ENCODE peak calls at places on chromosomes 16 and 17, in four cellular contexts. J, I, R and X are unnamed samples.

GRCh38 chr16:51119576-51120288 is 31.3 kb downstream of the SALL1 start:
- DNase-seq in R (no peak), J (no peak), I (no peak), X (no peak)

GRCh38 chr17:64992325-64992802 is 64.2 kb downstream of the GNA13 start:
- DNase-seq in J (peak), R (no peak), I (no peak), X (no peak)

GRCh38 chr17:76337413-76337777 is 16.3 kb downstream of the PRPSAP1 start:
- DNase-seq in R (no peak), J (no peak), I (no peak), X (no peak)

GRCh38 chr17:7440113-7440822 is 956 bp downstream of the FGF11 start:
- DNase-seq in J (peak), R (no peak), I (no peak), X (peak)

GRCh38 chr16:88653606-88654362 is 2.9 kb upstream of the CYBA start:
- DNase-seq in R (no peak), I (no peak), J (no peak), X (no peak)

GRCh38 chr16:12214509-12214908 is 238.0 kb downstream of the SNX29 start:
- DNase-seq in J (no peak), R (no peak), I (no peak), X (no peak)

GRCh38 chr16:80019395-80019794 is 418.9 kb upstream of the MAF start:
- DNase-seq in R (no peak), I (no peak), J (no peak), X (no peak)

GRCh38 chr16:81629032-81629802 is 149.9 kb upstream of the PLCG2 start:
- DNase-seq in I (no peak), J (no peak), R (no peak), X (no peak)

GRCh38 chr17:27319536-27320221 is 25.8 kb downstream of the WSB1 start:
- DNase-seq in I (no peak), R (no peak), J (no peak), X (peak)

GRCh38 chr17:49106366-49107210 is 26.0 kb upstream of the B4GALNT2 start:
- DNase-seq in I (no peak), J (no peak), R (no peak), X (no peak)

GRCh38 chr16:16908058-16908457 is 529.1 kb downstream of the NPIPA7 start:
- DNase-seq in J (no peak), I (no peak), R (no peak), X (no peak)

GRCh38 chr16:73432794-73433455 is 385.0 kb upstream of the ZFHX3 start:
- DNase-seq in J (no peak), R (no peak), I (no peak), X (no peak)

GRCh38 chr17:58402047-58402446 is 15.3 kb downstream of the RNF43 start:
- DNase-seq in J (peak), R (no peak), I (no peak), X (no peak)

GRCh38 chr17:33049781-33050414 is 58.3 kb downstream of the SPACA3 start:
- DNase-seq in I (peak), J (peak), R (no peak), X (peak)

GRCh38 chr17:2961446-2961845 is 102.0 kb downstream of the OR1D5 start:
- DNase-seq in I (no peak), R (no peak), J (no peak), X (peak)

GRCh38 chr16:15985144-15985543 is 35.7 kb downstream of the ABCC1 start:
- DNase-seq in J (no peak), R (no peak), I (no peak), X (no peak)

GRCh38 chr17:35041390-35041789 is 22.1 kb downstream of the RFFL start:
- DNase-seq in I (no peak), R (no peak), J (no peak), X (no peak)